ENCODE peak calls at places on chromosomes 6 and 20, in eight cellular contexts. L, B, K, D, Y, R, Z and V are unnamed samples. For H3K4me1, the result is how much of the 10 kb centered on the place peaks cover.

GRCh38 chr6:36754582-36755434 is 57.2 kb downstream of the RAB44 start:
- DNase-seq in D (no peak), K (no peak), Z (no peak), L (no peak), Y (no peak), R (no peak), B (no peak), V (no peak)

GRCh38 chr20:6613280-6613861 is 154.1 kb upstream of the BMP2 start:
- DNase-seq in Z (no peak), Y (no peak), L (no peak), D (no peak), R (no peak), B (no peak), K (no peak), V (no peak)

GRCh38 chr6:18154507-18155272 is at the start of gene TPMT:
- DNase-seq in B (peak), Y (peak), K (peak), D (peak), R (no peak), Z (no peak), L (no peak), V (no peak)

GRCh38 chr6:160178271-160178670 is 56.7 kb downstream of the SLC22A1 start:
- DNase-seq in Z (no peak), L (no peak), Y (no peak), K (no peak), D (no peak), B (no peak), R (no peak), V (no peak)

GRCh38 chr6:8969747-8970146 is 534.4 kb upstream of the SLC35B3 start:
- DNase-seq in Y (no peak), B (no peak), L (no peak), D (no peak), Z (no peak), R (no peak), K (no peak), V (no peak)

GRCh38 chr6:20483902-20484497 is 50.3 kb upstream of the CDKAL1 start:
- DNase-seq in B (no peak), K (no peak), L (no peak), R (no peak), D (no peak), Y (no peak), Z (no peak), V (no peak)

GRCh38 chr20:52105573-52106422 is 85.8 kb downstream of the ZFP64 start:
- DNase-seq in B (no peak), L (no peak), K (no peak), R (peak), Y (no peak), D (peak), Z (peak), V (no peak)

GRCh38 chr20:21681219-21681931 is 24.1 kb upstream of the PAX1 start:
- DNase-seq in R (no peak), K (no peak), Z (no peak), Y (no peak), B (peak), L (no peak), D (peak), V (no peak)

GRCh38 chr6:293185-294174 is 1.2 kb downstream of the DUSP22 start:
- DNase-seq in Z (no peak), Y (peak), B (peak), K (peak), R (no peak), L (no peak), D (peak), V (no peak)

GRCh38 chr20:11373391-11373790 is 544.3 kb upstream of the BTBD3 start:
- DNase-seq in L (no peak), R (no peak), Y (no peak), D (peak), B (no peak), Z (no peak), K (no peak), V (no peak)

GRCh38 chr6:21132856-21133610 is 460.5 kb upstream of the SOX4 start:
- DNase-seq in D (no peak), B (no peak), R (no peak), L (no peak), Y (no peak), Z (no peak), K (no peak), V (no peak)

GRCh38 chr20:32672982-32673727 is 586 bp downstream of the C20orf203 start:
- DNase-seq in R (no peak), D (no peak), K (peak), Y (no peak), B (peak), L (no peak), Z (no peak), V (no peak)

GRCh38 chr6:16918586-16918985 is 157.3 kb upstream of the ATXN1 start:
- DNase-seq in Z (no peak), Y (no peak), B (no peak), K (no peak), L (no peak), R (peak), D (no peak), V (no peak)

GRCh38 chr6:89999995-90000825 is 105.9 kb downstream of the GJA10 start:
- DNase-seq in L (no peak), B (no peak), K (no peak), R (no peak), Z (peak), D (no peak), Y (no peak), V (no peak)

GRCh38 chr6:64330694-64331309 is 695.2 kb downstream of the PHF3 start:
- DNase-seq in R (peak), Y (peak), L (peak), D (peak), K (peak), B (no peak), Z (peak), V (peak)

GRCh38 chr20:4661191-4661590 is 60.5 kb upstream of the PRND start:
- DNase-seq in L (no peak), Z (no peak), Y (no peak), R (no peak), D (peak), B (peak), K (peak), V (no peak)

GRCh38 chr20:31537116-31537858 is 23.0 kb downstream of the HM13 start:
- DNase-seq in Z (no peak), D (no peak), Y (no peak), R (no peak), L (no peak), B (no peak), K (no peak), V (no peak)

GRCh38 chr6:125745281-125746018 is 4.0 kb upstream of the HEY2 start:
- DNase-seq in Z (no peak), L (no peak), R (no peak), K (no peak), D (peak), B (no peak), Y (no peak), V (no peak)

GRCh38 chr6:130783416-130784107 is 43.6 kb upstream of the SMLR1 start:
- DNase-seq in D (no peak), Y (no peak), K (no peak), B (no peak), R (no peak), L (no peak), Z (no peak), V (no peak)

GRCh38 chr6:135686784-135687301 is 164.7 kb upstream of the PDE7B start:
- DNase-seq in D (no peak), Y (no peak), R (no peak), L (no peak), Z (no peak), B (no peak), K (no peak), V (no peak)

GRCh38 chr6:158817298-158818007 is 1.7 kb downstream of the EZR start:
- DNase-seq in Z (no peak), Y (peak), B (peak), L (peak), R (peak), K (peak), D (peak), V (peak)

GRCh38 chr20:64247312-64247627 is 8.3 kb upstream of the PCMTD2 start:
- DNase-seq in L (no peak), Y (no peak), R (no peak), D (no peak), K (peak), B (peak), Z (no peak), V (no peak)

GRCh38 chr20:64250027-64250426 is 5.5 kb upstream of the PCMTD2 start:
- DNase-seq in B (no peak), R (no peak), D (no peak), Z (no peak), K (no peak), Y (no peak), L (no peak), V (no peak)

GRCh38 chr20:64245746-64246595 is 9.6 kb upstream of the PCMTD2 start:
- DNase-seq in R (no peak), Z (no peak), L (no peak), D (no peak), B (peak), Y (no peak), K (peak), V (no peak)

GRCh38 chr20:64246616-64247311 is 8.8 kb upstream of the PCMTD2 start:
- DNase-seq in L (no peak), D (no peak), Y (no peak), K (peak), R (no peak), Z (no peak), B (peak), V (peak)

DNA sequence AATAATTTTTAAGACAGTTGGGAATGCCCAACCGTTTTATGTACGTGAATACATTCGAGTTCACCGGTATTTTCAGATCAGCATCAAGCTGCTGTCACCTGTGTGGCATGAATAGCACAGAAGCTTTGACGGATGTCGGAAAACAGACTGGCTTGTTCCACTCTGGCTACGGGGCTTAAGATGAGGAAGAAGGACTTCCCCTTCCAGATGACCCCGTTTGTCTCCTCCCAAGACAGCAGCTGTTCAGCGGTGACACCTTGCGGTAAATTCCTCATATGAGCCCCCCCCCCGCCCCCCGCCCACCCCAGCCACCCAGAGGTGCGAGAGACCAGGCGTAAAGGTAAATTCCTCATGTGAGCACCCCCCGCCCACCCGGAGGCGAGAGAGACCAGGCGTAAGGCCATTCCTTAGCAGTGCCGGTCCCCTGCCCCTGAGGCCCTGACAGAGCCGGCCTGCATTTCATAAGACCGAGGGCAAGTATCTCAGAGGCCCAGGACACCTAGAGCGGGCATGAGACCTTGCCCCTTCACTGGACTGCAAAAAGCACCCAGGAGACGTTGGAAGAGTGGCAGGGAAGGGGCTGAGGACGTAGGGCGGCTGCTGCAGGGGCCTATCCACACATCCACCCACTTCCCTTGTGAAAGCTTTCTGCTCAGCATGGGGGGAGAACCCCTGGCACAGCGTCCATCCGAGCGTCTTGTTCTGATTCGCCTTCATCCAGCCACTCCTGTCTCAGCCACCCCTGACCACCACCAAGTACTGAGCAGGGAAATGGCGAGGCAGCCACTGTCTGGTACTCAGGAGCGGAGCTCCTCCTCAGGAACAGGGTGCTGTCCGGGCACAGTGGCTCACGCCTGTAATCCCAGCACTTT is 7.3 kb upstream of the PCMTD2 start:
- DNase-seq in K (peak), L (no peak), B (peak), D (no peak), Z (no peak), R (no peak), Y (no peak), V (no peak)
- TF ChIP-seq POLR2A in K (no peak), L (no peak), B (no peak), D (no peak), Z (no peak), R (no peak), Y (no peak), V (no peak)

GRCh38 chr20:50848846-50849673 is 54.2 kb downstream of the BCAS4 start:
- DNase-seq in Z (peak), L (no peak), B (no peak), K (peak), D (peak), R (no peak), Y (no peak), V (peak)

GRCh38 chr20:50852085-50852484 is 57.2 kb downstream of the BCAS4 start:
- DNase-seq in K (no peak), L (no peak), R (no peak), B (no peak), Z (no peak), D (no peak), Y (no peak), V (no peak)

GRCh38 chr20:50850721-50851286 is 55.9 kb downstream of the BCAS4 start:
- DNase-seq in R (no peak), Z (no peak), D (no peak), Y (no peak), L (no peak), B (no peak), K (no peak), V (no peak)

GRCh38 chr20:50845566-50846211 is 50.8 kb downstream of the BCAS4 start:
- DNase-seq in L (no peak), B (no peak), K (no peak), Y (no peak), Z (no peak), D (no peak), R (no peak), V (no peak)

GRCh38 chr20:50848341-50848808 is 53.5 kb downstream of the BCAS4 start:
- DNase-seq in D (peak), R (no peak), Z (peak), Y (peak), K (no peak), B (no peak), L (no peak), V (no peak)
- H3K4me1 ChIP-seq in D (under half), R (under half), Z (under half), Y (under half), K (under half), B (under half), L (under half), V (under half)

GRCh38 chr6:26232306-26232949 is 132.6 kb upstream of the BTN3A2 start:
- DNase-seq in Z (no peak), D (no peak), L (no peak), Y (no peak), R (no peak), K (no peak), B (no peak), V (no peak)
- TF ChIP-seq POLR2A in Z (no peak), D (no peak), L (no peak), Y (no peak), R (no peak), K (no peak), B (no peak), V (no peak)

DNA sequence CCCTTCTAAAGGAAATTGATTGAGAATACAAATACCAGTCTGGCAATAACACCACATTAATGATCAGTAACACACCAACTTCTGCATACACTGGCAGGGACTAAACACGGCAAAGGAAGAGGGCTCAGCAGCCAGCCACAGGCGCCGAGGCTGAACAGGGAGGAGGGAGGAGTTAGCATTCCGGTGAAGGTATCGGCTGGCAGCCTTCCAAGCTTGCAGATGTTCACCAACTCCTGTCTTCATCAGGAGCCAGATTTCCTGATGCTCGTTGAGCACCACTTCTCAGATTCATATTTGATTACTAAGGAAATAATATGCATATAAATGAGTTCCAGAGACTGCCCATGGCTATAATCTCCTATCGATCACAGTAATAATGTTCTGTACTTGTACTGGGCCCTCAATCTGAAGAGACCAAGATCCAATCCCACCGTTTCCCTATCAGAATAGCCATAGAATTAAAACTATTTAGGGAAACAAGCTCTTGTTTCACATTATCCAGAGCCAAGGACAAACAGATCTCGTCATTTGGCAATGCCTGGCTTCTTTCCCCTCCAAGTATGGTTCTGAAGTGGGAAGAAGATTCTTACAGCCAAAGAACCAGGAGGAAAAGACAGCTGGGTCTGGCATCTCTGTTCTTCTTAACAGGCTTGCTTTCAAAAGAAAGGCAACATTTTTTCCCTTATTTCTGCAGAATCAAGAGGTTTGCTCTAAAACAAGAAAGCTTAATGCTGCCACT is 42.2 kb downstream of the GFOD1 start:
- DNase-seq in D (peak), B (peak), Y (peak), Z (peak), K (peak), R (no peak), L (no peak), V (peak)
- H3K4me1 ChIP-seq in D (under half), B (under half), Y (under half), Z (under half), K (under half), R (under half), L (under half), V (under half)

DNA sequence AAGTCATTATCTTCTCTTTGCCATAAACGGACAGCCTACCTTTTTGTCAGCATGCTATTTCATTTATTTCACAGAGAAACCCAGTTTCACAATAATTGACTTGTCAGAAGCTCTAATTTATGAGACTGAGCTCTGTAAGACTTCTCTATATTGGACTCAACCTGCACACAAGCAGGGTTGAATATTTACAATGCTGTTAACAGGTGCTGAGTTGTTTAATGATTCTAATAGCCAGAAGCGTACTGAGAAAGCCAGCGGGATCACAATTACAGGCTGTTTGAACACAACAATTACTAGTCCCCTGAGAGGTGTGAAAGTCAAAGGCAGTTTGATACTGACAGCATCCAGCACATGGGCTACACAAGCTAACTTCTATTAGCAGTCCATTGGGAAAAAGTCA is 128.2 kb upstream of the SIM1 start:
- DNase-seq in K (no peak), Y (no peak), B (no peak), Z (no peak), R (no peak), D (no peak), L (no peak), V (no peak)
- TF ChIP-seq POLR2A in K (no peak), Y (no peak), B (no peak), Z (no peak), R (no peak), D (no peak), L (no peak), V (no peak)

GRCh38 chr6:35093783-35094182 is 47.4 kb downstream of the TCP11 start:
- DNase-seq in K (peak), L (no peak), R (no peak), Z (no peak), Y (no peak), B (peak), D (no peak), V (no peak)
- H3K4me1 ChIP-seq in K (under half), L (under half), R (under half), Z (under half), Y (under half), B (under half), D (under half), V (under half)

GRCh38 chr6:31760790-31761189 is 1.7 kb upstream of the SAPCD1 start:
- DNase-seq in D (no peak), K (no peak), Z (no peak), B (no peak), Y (no peak), L (no peak), R (no peak), V (no peak)
- TF ChIP-seq POLR2A in D (no peak), K (no peak), Z (no peak), B (no peak), Y (no peak), L (no peak), R (no peak), V (no peak)